ENCODE peak calls at places on chromosome 1, in nine cellular contexts. V is fibroblast of lung; P is foreskin fibroblast; L is CD8-positive, alpha-beta T cell; X is body of pancreas; Q is epithelial cell of esophagus; H is lower leg skin; G is Panc1; W is mesothelial cell of epicardium. Z is an unnamed sample.

GRCh38 chr1:5820026-5820421 is 172.2 kb downstream of the NPHP4 start:
- DNase-seq in V (no peak), P (no peak), L (no peak), X (no peak), Q (no peak), H (no peak), G (no peak), W (no peak), Z (no peak)

GRCh38 chr1:225631041-225631663 is 21.8 kb downstream of the ENAH start:
- DNase-seq in V (peak; percentile 61), P (no peak), L (no peak), X (no peak), Q (no peak), H (no peak), G (no peak), W (no peak), Z (no peak)

GRCh38 chr1:108000620-108001105 is 35.7 kb upstream of the VAV3 start:
- DNase-seq in V (peak; percentile 83), P (peak; percentile 93), L (no peak), X (peak; percentile 20), Q (peak; percentile 53), H (peak; percentile 49), G (no peak), W (peak; percentile 37), Z (no peak)

GRCh38 chr1:7587108-7587507 is 184.0 kb upstream of the VAMP3 start:
- DNase-seq in V (no peak), P (no peak), L (no peak), X (no peak), Q (no peak), H (no peak), G (no peak), W (no peak), Z (no peak)

GRCh38 chr1:121517586-121518230 is 332.9 kb downstream of the SRGAP2C start:
- DNase-seq in V (no peak), P (no peak), L (no peak), X (no peak), Q (no peak), H (no peak), G (no peak), W (no peak), Z (no peak)

GRCh38 chr1:208203127-208203847 is 40.9 kb downstream of the PLXNA2 start:
- DNase-seq in V (peak; percentile 87), P (peak; percentile 76), L (no peak), X (peak; percentile 59), Q (peak; percentile 83), H (no peak), G (no peak), W (no peak), Z (no peak)

GRCh38 chr1:234643111-234643849 is 33.3 kb upstream of the IRF2BP2 start:
- DNase-seq in V (no peak), P (no peak), L (no peak), X (peak; percentile 74), Q (no peak), H (no peak), G (no peak), W (no peak), Z (no peak)

GRCh38 chr1:36223373-36223995 is 759 bp upstream of the THRAP3 start:
- DNase-seq in V (peak; percentile 71), P (peak; percentile 74), L (peak; percentile 13), X (no peak), Q (peak; percentile 43), H (no peak), G (peak; percentile 18), W (no peak), Z (no peak)

GRCh38 chr1:1910033-1910465 is 5.0 kb upstream of the CALML6 start:
- DNase-seq in V (no peak), P (no peak), L (no peak), X (no peak), Q (no peak), H (no peak), G (no peak), W (no peak), Z (no peak)

GRCh38 chr1:153614189-153614900 is 1.4 kb upstream of the S100A16 start:
- DNase-seq in V (no peak), P (no peak), L (no peak), X (no peak), Q (no peak), H (no peak), G (no peak), W (no peak), Z (no peak)
- TF ChIP-seq CTCF in V (peak; percentile 14), P (peak; percentile 17), L (no peak), X (no peak), Q (peak; percentile 31), H (no peak), G (no peak), W (no peak), Z (no peak)

GRCh38 chr1:91877574-91878208 is 8.3 kb downstream of the TGFBR3 start:
- DNase-seq in V (no peak), P (no peak), L (no peak), X (no peak), Q (no peak), H (no peak), G (no peak), W (no peak), Z (no peak)
- TF ChIP-seq CTCF in V (no peak), P (no peak), L (no peak), X (no peak), Q (no peak), H (no peak), G (no peak), W (no peak), Z (no peak)

GRCh38 chr1:190578015-190578414 is 100.4 kb upstream of the BRINP3 start:
- DNase-seq in V (no peak), P (peak; percentile 84), L (no peak), X (no peak), Q (no peak), H (no peak), G (no peak), W (no peak), Z (no peak)
- TF ChIP-seq CTCF in V (no peak), P (no peak), L (no peak), X (no peak), Q (no peak), H (no peak), G (no peak), W (no peak), Z (no peak)

DNA sequence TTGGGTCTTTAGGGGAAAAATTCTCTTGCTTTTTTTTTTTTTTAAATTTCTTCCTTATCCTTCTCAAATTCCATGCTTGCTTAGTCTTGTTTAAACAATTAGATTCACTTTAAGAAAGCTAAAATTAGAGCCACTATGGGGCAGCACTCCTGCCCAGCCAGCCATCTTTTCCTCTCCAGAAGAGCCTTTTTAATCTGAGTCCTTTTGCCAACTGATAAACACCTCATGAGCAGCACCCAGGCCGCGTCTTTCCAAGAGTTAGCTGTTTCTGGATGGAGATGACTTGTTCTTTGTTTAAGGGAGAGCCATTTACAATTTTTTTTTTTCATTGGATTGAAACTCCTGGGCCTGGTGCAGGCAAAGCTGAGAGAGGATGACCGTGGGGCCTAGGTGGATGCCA is 53.3 kb upstream of the TSPAN2 start:
- DNase-seq in V (peak; percentile 34), P (peak; percentile 36), L (no peak), X (no peak), Q (peak; percentile 33), H (no peak), G (no peak), W (no peak), Z (no peak)
- TF ChIP-seq CTCF in V (peak; percentile 34), P (peak; percentile 21), L (no peak), X (no peak), Q (peak; percentile 37), H (no peak), G (no peak), W (no peak), Z (no peak)

GRCh38 chr1:178581351-178581951 is 68.5 kb downstream of the TEX35 start:
- DNase-seq in V (peak; percentile 5), P (no peak), L (no peak), X (no peak), Q (no peak), H (no peak), G (no peak), W (no peak), Z (no peak)
- TF ChIP-seq CTCF in V (no peak), P (no peak), L (no peak), X (no peak), Q (no peak), H (no peak), G (no peak), W (no peak), Z (no peak)

GRCh38 chr1:174191255-174191906 is 32.1 kb downstream of the RABGAP1L start:
- DNase-seq in V (peak; percentile 82), P (peak; percentile 93), L (no peak), X (no peak), Q (peak; percentile 5), H (no peak), G (no peak), W (no peak), Z (no peak)

GRCh38 chr1:174194451-174194850 is 35.1 kb downstream of the RABGAP1L start:
- DNase-seq in V (no peak), P (no peak), L (no peak), X (no peak), Q (no peak), H (no peak), G (no peak), W (no peak), Z (no peak)

GRCh38 chr1:174190800-174191199 is 31.5 kb downstream of the RABGAP1L start:
- DNase-seq in V (no peak), P (no peak), L (no peak), X (no peak), Q (no peak), H (no peak), G (no peak), W (no peak), Z (no peak)

GRCh38 chr1:174189424-174190062 is 30.2 kb downstream of the RABGAP1L start:
- DNase-seq in V (no peak), P (peak; percentile 15), L (no peak), X (no peak), Q (no peak), H (no peak), G (no peak), W (no peak), Z (no peak)
- TF ChIP-seq CTCF in V (no peak), P (no peak), L (no peak), X (no peak), Q (no peak), H (no peak), G (peak; percentile 24), W (no peak), Z (no peak)